ENCODE peak calls at places on chromosomes 4 and X, in six cellular contexts. C is AG10803; Z is activated CD4-positive, CD25-positive, alpha-beta regulatory T cell treated with anti-CD3 and anti-CD28 coated beads, Interleukin-2, amount 50 U/mL, for 16 hours; Y is activated naive CD4-positive, alpha-beta T cell treated with anti-CD3 and anti-CD28 coated beads, Interleukin-2, amount 10 ng/mL, durations not matched to agents 7 days and 5 days; X is left colon; Q is T-helper 17 cell. U is an unnamed sample.

GRCh38 chr4:71609651-71610050 is 174.2 kb downstream of the GC start:
- DNase-seq in C (no peak), Y (no peak), X (no peak), Q (no peak), Z (no peak), U (no peak)

GRCh38 chrX:72540318-72540717 is 32.3 kb downstream of the HDAC8 start:
- DNase-seq in X (no peak), Q (no peak), Z (no peak), C (peak), Y (no peak), U (no peak)

GRCh38 chrX:153499876-153500275 is 5.1 kb downstream of the BGN start:
- DNase-seq in Q (no peak), Z (no peak), X (no peak), Y (no peak), C (peak), U (no peak)

GRCh38 chr4:163157157-163157556 is 9.5 kb downstream of the NAF1 start:
- DNase-seq in X (no peak), Y (no peak), Q (no peak), C (peak), Z (no peak), U (no peak)

GRCh38 chrX:148270499-148270898 is 229.9 kb upstream of the AFF2 start:
- DNase-seq in C (no peak), Y (no peak), Q (no peak), X (no peak), Z (no peak), U (no peak)

GRCh38 chr4:155304375-155304774 is 72.4 kb downstream of the MAP9 start:
- DNase-seq in C (no peak), Q (no peak), X (peak), Y (no peak), Z (no peak), U (no peak)

GRCh38 chrX:40173662-40174593 is 76.2 kb upstream of the BCOR start:
- DNase-seq in Y (peak), Q (no peak), C (no peak), Z (no peak), X (no peak), U (peak)

GRCh38 chrX:31981546-31982062 is 909.8 kb upstream of the FTHL17 start:
- DNase-seq in Q (no peak), Y (no peak), Z (no peak), X (no peak), C (no peak), U (no peak)

GRCh38 chr4:115165503-115165902 is 52.1 kb upstream of the NDST4 start:
- DNase-seq in C (peak), X (no peak), Z (no peak), Y (no peak), Q (no peak), U (no peak)

GRCh38 chr4:99536148-99536728 is 25.4 kb downstream of the C4orf17 start:
- DNase-seq in Z (no peak), C (peak), Y (no peak), Q (no peak), X (no peak), U (no peak)

GRCh38 chr4:47741200-47741599 is 96.7 kb downstream of the CORIN start:
- DNase-seq in X (no peak), Z (no peak), Q (no peak), C (peak), Y (no peak), U (no peak)

U was measured in DND-41.